ENCODE peak calls at places on chromosome 7, in seven cellular contexts. One of them, this sample, is unnamed.
A peak's percentile ranks its signal among the peaks of the same experiment; 100 is the strongest.

GRCh38 chr7:112079671-112080070 is 126.5 kb downstream of the DOCK4 start:
- DNase-seq in NCI-H748 treated with DMSO at 0.1 percent for 48 hours: no peak
- DNase-seq in GM03348: no peak
- DNase-seq in IMR-90: peak; percentile 17
- DNase-seq in cardiac fibroblast: peak; percentile 19
- DNase-seq in AG09319: no peak
- DNase-seq in iris pigment epithelial cell: peak; percentile 37
- DNase-seq in this sample: no peak

GRCh38 chr7:92375013-92375412 is 72.3 kb upstream of the GATAD1 start:
- DNase-seq in iris pigment epithelial cell: peak; percentile 45
- DNase-seq in IMR-90: peak; percentile 33
- DNase-seq in cardiac fibroblast: peak; percentile 19
- DNase-seq in GM03348: no peak
- DNase-seq in NCI-H748 treated with DMSO at 0.1 percent for 48 hours: no peak
- DNase-seq in AG09319: no peak
- DNase-seq in this sample: no peak

GRCh38 chr7:158695056-158695455 is 9.5 kb downstream of the NCAPG2 start:
- DNase-seq in GM03348: no peak
- DNase-seq in cardiac fibroblast: no peak
- DNase-seq in IMR-90: no peak
- DNase-seq in NCI-H748 treated with DMSO at 0.1 percent for 48 hours: no peak
- DNase-seq in iris pigment epithelial cell: no peak
- DNase-seq in AG09319: no peak
- DNase-seq in this sample: no peak

GRCh38 chr7:152313879-152314604 is 121.8 kb downstream of the KMT2C start:
- DNase-seq in AG09319: peak; percentile 24
- DNase-seq in IMR-90: peak; percentile 79
- DNase-seq in NCI-H748 treated with DMSO at 0.1 percent for 48 hours: peak; percentile 86
- DNase-seq in iris pigment epithelial cell: peak; percentile 96
- DNase-seq in GM03348: peak; percentile 36
- DNase-seq in cardiac fibroblast: peak; percentile 96
- DNase-seq in this sample: no peak

GRCh38 chr7:149071641-149072437 is 18.7 kb downstream of the ZNF786 start:
- DNase-seq in NCI-H748 treated with DMSO at 0.1 percent for 48 hours: no peak
- DNase-seq in iris pigment epithelial cell: no peak
- DNase-seq in cardiac fibroblast: no peak
- DNase-seq in GM03348: no peak
- DNase-seq in AG09319: no peak
- DNase-seq in IMR-90: peak; percentile 5
- DNase-seq in this sample: peak; percentile 76

GRCh38 chr7:35971133-35971995 is 170.5 kb downstream of the SEPTIN7 start:
- DNase-seq in IMR-90: no peak
- DNase-seq in AG09319: no peak
- DNase-seq in NCI-H748 treated with DMSO at 0.1 percent for 48 hours: no peak
- DNase-seq in cardiac fibroblast: no peak
- DNase-seq in iris pigment epithelial cell: no peak
- DNase-seq in GM03348: peak; percentile 57
- DNase-seq in this sample: peak; percentile 70

GRCh38 chr7:8597565-8597964 is 164.2 kb downstream of the NXPH1 start:
- DNase-seq in IMR-90: no peak
- DNase-seq in GM03348: no peak
- DNase-seq in AG09319: no peak
- DNase-seq in NCI-H748 treated with DMSO at 0.1 percent for 48 hours: peak; percentile 92
- DNase-seq in iris pigment epithelial cell: no peak
- DNase-seq in cardiac fibroblast: no peak
- DNase-seq in this sample: no peak

GRCh38 chr7:155805826-155806095 is 6.5 kb downstream of the SHH start:
- DNase-seq in cardiac fibroblast: no peak
- DNase-seq in AG09319: no peak
- DNase-seq in iris pigment epithelial cell: no peak
- DNase-seq in NCI-H748 treated with DMSO at 0.1 percent for 48 hours: no peak
- DNase-seq in GM03348: no peak
- DNase-seq in IMR-90: no peak
- DNase-seq in this sample: no peak

GRCh38 chr7:143252002-143252401 is 11.2 kb upstream of the GSTK1 start:
- DNase-seq in GM03348: no peak
- DNase-seq in IMR-90: no peak
- DNase-seq in iris pigment epithelial cell: no peak
- DNase-seq in cardiac fibroblast: no peak
- DNase-seq in AG09319: no peak
- DNase-seq in NCI-H748 treated with DMSO at 0.1 percent for 48 hours: no peak
- DNase-seq in this sample: no peak

GRCh38 chr7:64098-64521 is 128.3 kb upstream of the FAM20C start:
- DNase-seq in NCI-H748 treated with DMSO at 0.1 percent for 48 hours: no peak
- DNase-seq in cardiac fibroblast: peak; percentile 85
- DNase-seq in AG09319: peak; percentile 32
- DNase-seq in GM03348: peak; percentile 86
- DNase-seq in IMR-90: peak; percentile 74
- DNase-seq in iris pigment epithelial cell: peak; percentile 70
- DNase-seq in this sample: peak; percentile 77

GRCh38 chr7:73738220-73738611 is 386 bp downstream of the ABHD11 start:
- DNase-seq in iris pigment epithelial cell: peak; percentile 58
- DNase-seq in IMR-90: peak; percentile 25
- DNase-seq in AG09319: no peak
- DNase-seq in GM03348: peak; percentile 93
- DNase-seq in NCI-H748 treated with DMSO at 0.1 percent for 48 hours: peak; percentile 39
- DNase-seq in cardiac fibroblast: peak; percentile 69
- DNase-seq in this sample: no peak

GRCh38 chr7:140972876-140973829 is 41.6 kb downstream of the MRPS33 start:
- DNase-seq in GM03348: no peak
- DNase-seq in IMR-90: no peak
- DNase-seq in iris pigment epithelial cell: peak; percentile 6
- DNase-seq in NCI-H748 treated with DMSO at 0.1 percent for 48 hours: no peak
- DNase-seq in AG09319: no peak
- DNase-seq in cardiac fibroblast: no peak
- DNase-seq in this sample: no peak

This sample was measured in cardiac septum.